ENCODE peak calls at places on chromosomes 12 and 14, in six cellular contexts. L is mammary epithelial cell; U is aorta; X is naive thymus-derived CD4-positive, alpha-beta T cell; K is upper lobe of right lung; F is AG04450. Z is an unnamed sample.
A peak's percentile ranks its signal among the peaks of the same experiment; 100 is the strongest.

GRCh38 chr12:75560167-75560566 is 48.8 kb upstream of the KRR1 start:
- DNase-seq in L (peak; percentile 56), U (no peak), X (no peak), K (no peak), F (no peak), Z (peak; percentile 17)

GRCh38 chr14:101364503-101365328 is 196.6 kb upstream of the DIO3 start:
- DNase-seq in L (no peak), U (peak; percentile 74), X (no peak), K (no peak), F (no peak), Z (no peak)

GRCh38 chr14:79017561-79017960 is 847.4 kb downstream of the NRXN3 start:
- DNase-seq in L (no peak), U (no peak), X (no peak), K (no peak), F (no peak), Z (no peak)

GRCh38 chr12:3222935-3223334 is 145.8 kb downstream of the TSPAN9 start:
- DNase-seq in L (no peak), U (no peak), X (no peak), K (no peak), F (no peak), Z (no peak)

GRCh38 chr12:124601699-124602098 is 34.3 kb upstream of the NCOR2 start:
- DNase-seq in L (no peak), U (no peak), X (no peak), K (no peak), F (no peak), Z (no peak)

GRCh38 chr12:42935756-42936155 is 346.2 kb upstream of the PRICKLE1 start:
- DNase-seq in L (peak; percentile 69), U (no peak), X (no peak), K (no peak), F (peak; percentile 59), Z (no peak)

GRCh38 chr12:76470028-76470939 is 89.3 kb downstream of the OSBPL8 start:
- DNase-seq in L (peak; percentile 79), U (no peak), X (no peak), K (no peak), F (peak; percentile 51), Z (peak; percentile 95)

GRCh38 chr12:46409342-46409741 is 36.8 kb upstream of the SLC38A2 start:
- DNase-seq in L (no peak), U (no peak), X (no peak), K (no peak), F (no peak), Z (no peak)

GRCh38 chr12:122437656-122438121 is 15.2 kb upstream of the CLIP1 start:
- DNase-seq in L (peak; percentile 74), U (peak; percentile 84), X (no peak), K (peak; percentile 65), F (no peak), Z (no peak)

GRCh38 chr14:89339579-89339978 is 77.5 kb downstream of the FOXN3 start:
- DNase-seq in L (no peak), U (no peak), X (no peak), K (no peak), F (no peak), Z (no peak)

GRCh38 chr12:31728289-31728916 is 418 bp downstream of the AMN1 start:
- DNase-seq in L (no peak), U (peak; percentile 70), X (no peak), K (no peak), F (no peak), Z (no peak)

GRCh38 chr12:69719336-69720316 is 19.0 kb upstream of the RAB3IP start:
- DNase-seq in L (peak; percentile 19), U (no peak), X (no peak), K (no peak), F (no peak), Z (no peak)

GRCh38 chr14:100904307-100905019 is 941 bp upstream of the RTL1 start:
- DNase-seq in L (no peak), U (no peak), X (no peak), K (no peak), F (no peak), Z (no peak)

GRCh38 chr14:75226755-75227544 is 50.5 kb upstream of the TMED10 start:
- DNase-seq in L (no peak), U (no peak), X (no peak), K (no peak), F (no peak), Z (no peak)

GRCh38 chr14:75231320-75231719 is 47.3 kb upstream of the FOS start:
- DNase-seq in L (no peak), U (no peak), X (no peak), K (no peak), F (no peak), Z (no peak)

GRCh38 chr14:75232597-75232996 is 46.0 kb upstream of the FOS start:
- DNase-seq in L (no peak), U (no peak), X (peak; percentile 54), K (no peak), F (no peak), Z (no peak)

GRCh38 chr14:75229923-75230792 is 48.5 kb upstream of the FOS start:
- DNase-seq in L (peak; percentile 92), U (no peak), X (no peak), K (peak; percentile 67), F (no peak), Z (peak; percentile 41)

DNA sequence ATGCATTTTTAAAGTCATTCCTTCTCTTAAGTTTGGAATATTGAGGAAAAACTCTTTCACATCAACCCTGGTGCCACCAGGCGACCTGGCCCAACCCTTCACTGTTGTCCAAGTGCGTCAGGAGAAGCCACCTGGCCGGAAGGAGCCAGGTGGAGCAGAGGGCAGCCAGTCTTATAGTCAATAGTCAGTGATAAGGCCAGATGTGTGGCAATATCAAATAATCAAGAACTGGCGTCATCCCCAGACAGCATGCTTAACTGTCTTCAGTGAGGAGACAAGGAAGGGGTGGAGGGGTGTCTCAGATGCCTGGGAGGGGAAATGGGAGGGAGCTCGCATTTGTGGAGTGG is 49.1 kb upstream of the FOS start:
- DNase-seq in L (no peak), U (no peak), X (no peak), K (no peak), F (no peak), Z (no peak)
- H3K27ac ChIP-seq in L (peak overlapping the region; percentile 92), U (no peak overlapping the region), X (no peak overlapping the region), K (no peak overlapping the region), F (no peak overlapping the region), Z (no peak overlapping the region)

GRCh38 chr12:54300267-54300731 is 516 bp downstream of the NFE2 start:
- DNase-seq in L (no peak), U (no peak), X (no peak), K (no peak), F (no peak), Z (no peak)
- H3K4me3 ChIP-seq in L (no peak overlapping the region), U (no peak overlapping the region), X (no peak overlapping the region), K (peak overlapping the region; percentile 21), F (peak overlapping the region; percentile 54), Z (peak overlapping the region; percentile 26)

GRCh38 chr14:74570696-74571095 is 41.3 kb downstream of the LTBP2 start:
- DNase-seq in L (peak; percentile 25), U (peak; percentile 42), X (no peak), K (no peak), F (no peak), Z (no peak)
- H3K27ac ChIP-seq in L (peak overlapping the region; percentile 98), U (peak overlapping the region; percentile 98), X (no peak overlapping the region), K (peak overlapping the region; percentile 77), F (peak overlapping the region; percentile 98), Z (peak overlapping the region; percentile 98)

GRCh38 chr12:27711957-27712356 is 1.3 kb downstream of the MRPS35 start:
- DNase-seq in L (no peak), U (no peak), X (no peak), K (no peak), F (no peak), Z (no peak)
- H3K4me3 ChIP-seq in L (peak overlapping the region; percentile 79), U (no peak overlapping the region), X (no peak overlapping the region), K (peak overlapping the region; percentile 96), F (peak overlapping the region; percentile 99), Z (peak overlapping the region; percentile 100)

DNA sequence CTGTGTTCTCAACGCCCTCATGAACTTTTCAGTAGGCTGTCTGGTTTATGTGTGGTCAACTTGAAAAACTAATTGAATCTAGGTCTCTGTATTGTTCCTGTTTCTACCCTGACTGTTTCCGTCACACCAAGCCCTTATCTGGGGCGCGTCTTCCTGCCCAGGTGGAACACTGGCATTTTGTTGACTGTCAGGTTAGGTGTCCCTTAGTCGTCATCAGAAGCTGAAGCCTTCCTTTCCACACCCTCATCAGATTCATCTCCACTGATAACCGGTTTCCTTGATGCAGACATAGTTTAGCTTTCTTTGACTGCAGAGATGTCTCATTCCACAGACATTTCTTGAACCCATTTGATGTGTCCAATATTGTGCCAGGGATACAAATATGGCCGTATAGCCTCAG is 96.5 kb downstream of the DUSP16 start:
- DNase-seq in L (no peak), U (no peak), X (peak; percentile 79), K (no peak), F (no peak), Z (no peak)
- H3K27ac ChIP-seq in L (no peak overlapping the region), U (no peak overlapping the region), X (peak overlapping the region; percentile 75), K (peak overlapping the region; percentile 39), F (no peak overlapping the region), Z (no peak overlapping the region)

GRCh38 chr12:85835417-85835809 is 796 bp downstream of the RASSF9 start:
- DNase-seq in L (peak; percentile 18), U (no peak), X (no peak), K (no peak), F (no peak), Z (no peak)
- H3K4me3 ChIP-seq in L (peak overlapping the region; percentile 49), U (peak overlapping the region; percentile 87), X (no peak overlapping the region), K (peak overlapping the region; percentile 59), F (peak overlapping the region; percentile 46), Z (peak overlapping the region; percentile 59)